ENCODE peak calls at places on chromosomes 5 and 9, in ten cellular contexts. One of them, this sample, is unnamed.

GRCh38 chr9:111068816-111069215 is 30.5 kb upstream of the LPAR1 start:
- DNase-seq in NCI-H82: no peak
- DNase-seq in hippocampal formation: no peak
- DNase-seq in C1 segment of cervical spinal cord: no peak
- DNase-seq in GM19239: no peak
- DNase-seq in uterus: no peak
- DNase-seq in ACHN: no peak
- DNase-seq in A172: no peak
- DNase-seq in naive thymus-derived CD4-positive, alpha-beta T cell: no peak
- DNase-seq in fibroblast of the aortic adventitia: peak; percentile 73
- DNase-seq in this sample: no peak

GRCh38 chr5:145701404-145701803 is 133.7 kb downstream of the PRELID2 start:
- DNase-seq in GM19239: no peak
- DNase-seq in A172: no peak
- DNase-seq in NCI-H82: no peak
- DNase-seq in fibroblast of the aortic adventitia: no peak
- DNase-seq in naive thymus-derived CD4-positive, alpha-beta T cell: no peak
- DNase-seq in C1 segment of cervical spinal cord: no peak
- DNase-seq in hippocampal formation: no peak
- DNase-seq in ACHN: no peak
- DNase-seq in uterus: no peak
- DNase-seq in this sample: no peak

GRCh38 chr9:86601697-86602096 is 247.5 kb upstream of the TUT7 start:
- DNase-seq in A172: no peak
- DNase-seq in hippocampal formation: no peak
- DNase-seq in uterus: no peak
- DNase-seq in C1 segment of cervical spinal cord: no peak
- DNase-seq in ACHN: no peak
- DNase-seq in naive thymus-derived CD4-positive, alpha-beta T cell: no peak
- DNase-seq in GM19239: no peak
- DNase-seq in NCI-H82: no peak
- DNase-seq in fibroblast of the aortic adventitia: no peak
- DNase-seq in this sample: peak; percentile 12

GRCh38 chr5:76942581-76942980 is 10.3 kb upstream of the CRHBP start:
- DNase-seq in uterus: no peak
- DNase-seq in GM19239: no peak
- DNase-seq in naive thymus-derived CD4-positive, alpha-beta T cell: no peak
- DNase-seq in NCI-H82: no peak
- DNase-seq in ACHN: no peak
- DNase-seq in fibroblast of the aortic adventitia: no peak
- DNase-seq in hippocampal formation: no peak
- DNase-seq in A172: peak; percentile 67
- DNase-seq in C1 segment of cervical spinal cord: no peak
- DNase-seq in this sample: no peak

GRCh38 chr9:116592926-116593325 is 94.2 kb upstream of the TRIM32 start:
- DNase-seq in C1 segment of cervical spinal cord: no peak
- DNase-seq in A172: no peak
- DNase-seq in ACHN: no peak
- DNase-seq in GM19239: no peak
- DNase-seq in naive thymus-derived CD4-positive, alpha-beta T cell: no peak
- DNase-seq in uterus: no peak
- DNase-seq in NCI-H82: no peak
- DNase-seq in hippocampal formation: no peak
- DNase-seq in fibroblast of the aortic adventitia: peak; percentile 88
- DNase-seq in this sample: no peak

GRCh38 chr9:83066771-83067170 is 3.8 kb upstream of the RASEF start:
- DNase-seq in naive thymus-derived CD4-positive, alpha-beta T cell: no peak
- DNase-seq in GM19239: no peak
- DNase-seq in hippocampal formation: no peak
- DNase-seq in C1 segment of cervical spinal cord: no peak
- DNase-seq in ACHN: peak; percentile 81
- DNase-seq in uterus: no peak
- DNase-seq in fibroblast of the aortic adventitia: peak; percentile 86
- DNase-seq in NCI-H82: no peak
- DNase-seq in A172: peak; percentile 80
- DNase-seq in this sample: no peak

GRCh38 chr5:4584982-4585381 is 555.1 kb upstream of the ADAMTS16 start:
- DNase-seq in fibroblast of the aortic adventitia: peak; percentile 88
- DNase-seq in C1 segment of cervical spinal cord: no peak
- DNase-seq in hippocampal formation: no peak
- DNase-seq in ACHN: peak; percentile 12
- DNase-seq in uterus: no peak
- DNase-seq in A172: peak; percentile 72
- DNase-seq in naive thymus-derived CD4-positive, alpha-beta T cell: no peak
- DNase-seq in GM19239: no peak
- DNase-seq in NCI-H82: no peak
- DNase-seq in this sample: no peak

GRCh38 chr5:7908317-7908716 is 39.4 kb downstream of the MTRR start:
- DNase-seq in NCI-H82: no peak
- DNase-seq in naive thymus-derived CD4-positive, alpha-beta T cell: no peak
- DNase-seq in uterus: no peak
- DNase-seq in A172: no peak
- DNase-seq in hippocampal formation: no peak
- DNase-seq in fibroblast of the aortic adventitia: no peak
- DNase-seq in GM19239: no peak
- DNase-seq in C1 segment of cervical spinal cord: no peak
- DNase-seq in ACHN: no peak
- DNase-seq in this sample: no peak

GRCh38 chr5:93582677-93583524 is at the start of gene NR2F1:
- DNase-seq in uterus: peak; percentile 95
- DNase-seq in GM19239: no peak
- DNase-seq in fibroblast of the aortic adventitia: peak; percentile 97
- DNase-seq in A172: peak; percentile 91
- DNase-seq in naive thymus-derived CD4-positive, alpha-beta T cell: no peak
- DNase-seq in NCI-H82: peak; percentile 84
- DNase-seq in hippocampal formation: peak; percentile 69
- DNase-seq in C1 segment of cervical spinal cord: no peak
- DNase-seq in ACHN: peak; percentile 55
- DNase-seq in this sample: peak; percentile 90

GRCh38 chr5:112918679-112919078 is 3.3 kb downstream of the REEP5 start:
- DNase-seq in naive thymus-derived CD4-positive, alpha-beta T cell: no peak
- DNase-seq in ACHN: peak; percentile 42
- DNase-seq in C1 segment of cervical spinal cord: no peak
- DNase-seq in NCI-H82: no peak
- DNase-seq in GM19239: no peak
- DNase-seq in hippocampal formation: no peak
- DNase-seq in A172: no peak
- DNase-seq in uterus: no peak
- DNase-seq in fibroblast of the aortic adventitia: no peak
- DNase-seq in this sample: no peak

GRCh38 chr5:88964831-88965230 is 81.8 kb upstream of the MEF2C start:
- DNase-seq in fibroblast of the aortic adventitia: no peak
- DNase-seq in uterus: no peak
- DNase-seq in NCI-H82: no peak
- DNase-seq in A172: no peak
- DNase-seq in C1 segment of cervical spinal cord: no peak
- DNase-seq in ACHN: no peak
- DNase-seq in hippocampal formation: no peak
- DNase-seq in naive thymus-derived CD4-positive, alpha-beta T cell: no peak
- DNase-seq in GM19239: no peak
- DNase-seq in this sample: no peak

GRCh38 chr9:14358523-14358922 is 44.6 kb upstream of the NFIB start:
- DNase-seq in GM19239: no peak
- DNase-seq in hippocampal formation: no peak
- DNase-seq in naive thymus-derived CD4-positive, alpha-beta T cell: no peak
- DNase-seq in fibroblast of the aortic adventitia: peak; percentile 41
- DNase-seq in uterus: no peak
- DNase-seq in ACHN: peak; percentile 42
- DNase-seq in A172: peak; percentile 48
- DNase-seq in C1 segment of cervical spinal cord: no peak
- DNase-seq in NCI-H82: no peak
- DNase-seq in this sample: no peak

GRCh38 chr9:123401879-123402513 is 46.0 kb downstream of the CRB2 start:
- DNase-seq in fibroblast of the aortic adventitia: peak; percentile 56
- DNase-seq in A172: peak; percentile 49
- DNase-seq in hippocampal formation: peak; percentile 55
- DNase-seq in NCI-H82: peak; percentile 75
- DNase-seq in GM19239: peak; percentile 57
- DNase-seq in ACHN: peak; percentile 42
- DNase-seq in C1 segment of cervical spinal cord: no peak
- DNase-seq in naive thymus-derived CD4-positive, alpha-beta T cell: no peak
- DNase-seq in uterus: no peak
- DNase-seq in this sample: peak; percentile 67

GRCh38 chr9:133461975-133462374 is 2.2 kb downstream of the CACFD1 start:
- DNase-seq in naive thymus-derived CD4-positive, alpha-beta T cell: no peak
- DNase-seq in uterus: no peak
- DNase-seq in NCI-H82: no peak
- DNase-seq in C1 segment of cervical spinal cord: no peak
- DNase-seq in ACHN: no peak
- DNase-seq in fibroblast of the aortic adventitia: no peak
- DNase-seq in hippocampal formation: no peak
- DNase-seq in GM19239: no peak
- DNase-seq in A172: no peak
- DNase-seq in this sample: no peak

GRCh38 chr5:131082034-131082550 is 83.0 kb downstream of the HINT1 start:
- DNase-seq in C1 segment of cervical spinal cord: no peak
- DNase-seq in GM19239: no peak
- DNase-seq in fibroblast of the aortic adventitia: no peak
- DNase-seq in hippocampal formation: no peak
- DNase-seq in NCI-H82: no peak
- DNase-seq in naive thymus-derived CD4-positive, alpha-beta T cell: no peak
- DNase-seq in ACHN: no peak
- DNase-seq in A172: no peak
- DNase-seq in uterus: no peak
- DNase-seq in this sample: no peak

GRCh38 chr9:37952731-37953130 is 48.8 kb upstream of the SLC25A51 start:
- DNase-seq in hippocampal formation: no peak
- DNase-seq in ACHN: no peak
- DNase-seq in fibroblast of the aortic adventitia: peak; percentile 60
- DNase-seq in GM19239: no peak
- DNase-seq in C1 segment of cervical spinal cord: no peak
- DNase-seq in A172: peak; percentile 83
- DNase-seq in uterus: peak; percentile 68
- DNase-seq in naive thymus-derived CD4-positive, alpha-beta T cell: no peak
- DNase-seq in NCI-H82: no peak
- DNase-seq in this sample: no peak

GRCh38 chr5:43635374-43635773 is 32.4 kb downstream of the NNT start:
- DNase-seq in naive thymus-derived CD4-positive, alpha-beta T cell: no peak
- DNase-seq in C1 segment of cervical spinal cord: no peak
- DNase-seq in hippocampal formation: no peak
- DNase-seq in uterus: no peak
- DNase-seq in fibroblast of the aortic adventitia: no peak
- DNase-seq in A172: peak; percentile 28
- DNase-seq in ACHN: no peak
- DNase-seq in NCI-H82: no peak
- DNase-seq in GM19239: no peak
- DNase-seq in this sample: no peak

GRCh38 chr9:8241201-8241600 is 441.6 kb upstream of the DMAC1 start:
- DNase-seq in uterus: no peak
- DNase-seq in fibroblast of the aortic adventitia: no peak
- DNase-seq in C1 segment of cervical spinal cord: no peak
- DNase-seq in naive thymus-derived CD4-positive, alpha-beta T cell: no peak
- DNase-seq in NCI-H82: peak; percentile 25
- DNase-seq in GM19239: no peak
- DNase-seq in ACHN: no peak
- DNase-seq in A172: no peak
- DNase-seq in hippocampal formation: no peak
- DNase-seq in this sample: no peak

GRCh38 chr5:137734962-137735530 is 843 bp downstream of the KLHL3 start:
- DNase-seq in NCI-H82: peak; percentile 66
- DNase-seq in naive thymus-derived CD4-positive, alpha-beta T cell: no peak
- DNase-seq in GM19239: no peak
- DNase-seq in uterus: peak; percentile 27
- DNase-seq in C1 segment of cervical spinal cord: no peak
- DNase-seq in fibroblast of the aortic adventitia: peak; percentile 43
- DNase-seq in A172: no peak
- DNase-seq in ACHN: peak; percentile 39
- DNase-seq in hippocampal formation: no peak
- DNase-seq in this sample: peak; percentile 63

GRCh38 chr9:110069326-110070248 is 138.4 kb downstream of the C9orf152 start:
- DNase-seq in fibroblast of the aortic adventitia: peak; percentile 96
- DNase-seq in naive thymus-derived CD4-positive, alpha-beta T cell: no peak
- DNase-seq in A172: peak; percentile 99
- DNase-seq in uterus: peak; percentile 66
- DNase-seq in NCI-H82: no peak
- DNase-seq in C1 segment of cervical spinal cord: no peak
- DNase-seq in ACHN: peak; percentile 79
- DNase-seq in hippocampal formation: no peak
- DNase-seq in GM19239: no peak
- DNase-seq in this sample: no peak

GRCh38 chr9:124045076-124045829 is 33.7 kb downstream of the LHX2 start:
- DNase-seq in C1 segment of cervical spinal cord: no peak
- DNase-seq in fibroblast of the aortic adventitia: peak; percentile 40
- DNase-seq in A172: no peak
- DNase-seq in uterus: peak; percentile 47
- DNase-seq in naive thymus-derived CD4-positive, alpha-beta T cell: no peak
- DNase-seq in GM19239: no peak
- DNase-seq in ACHN: no peak
- DNase-seq in NCI-H82: no peak
- DNase-seq in hippocampal formation: no peak
- DNase-seq in this sample: peak; percentile 56

GRCh38 chr5:40291338-40291737 is 388.4 kb upstream of the PTGER4 start:
- DNase-seq in ACHN: no peak
- DNase-seq in GM19239: no peak
- DNase-seq in C1 segment of cervical spinal cord: no peak
- DNase-seq in naive thymus-derived CD4-positive, alpha-beta T cell: no peak
- DNase-seq in A172: peak; percentile 81
- DNase-seq in fibroblast of the aortic adventitia: peak; percentile 69
- DNase-seq in hippocampal formation: no peak
- DNase-seq in uterus: no peak
- DNase-seq in NCI-H82: no peak
- DNase-seq in this sample: no peak

GRCh38 chr9:78874056-78874455 is 577.1 kb downstream of the PSAT1 start:
- DNase-seq in uterus: no peak
- DNase-seq in NCI-H82: no peak
- DNase-seq in ACHN: no peak
- DNase-seq in A172: no peak
- DNase-seq in GM19239: no peak
- DNase-seq in naive thymus-derived CD4-positive, alpha-beta T cell: no peak
- DNase-seq in hippocampal formation: no peak
- DNase-seq in C1 segment of cervical spinal cord: no peak
- DNase-seq in fibroblast of the aortic adventitia: no peak
- DNase-seq in this sample: no peak

GRCh38 chr5:179495906-179496455 is 54.4 kb upstream of the RUFY1 start:
- DNase-seq in GM19239: no peak
- DNase-seq in hippocampal formation: no peak
- DNase-seq in ACHN: no peak
- DNase-seq in NCI-H82: peak; percentile 28
- DNase-seq in C1 segment of cervical spinal cord: no peak
- DNase-seq in A172: no peak
- DNase-seq in uterus: no peak
- DNase-seq in fibroblast of the aortic adventitia: no peak
- DNase-seq in naive thymus-derived CD4-positive, alpha-beta T cell: no peak
- DNase-seq in this sample: no peak

GRCh38 chr5:146283344-146283761 is 55.3 kb upstream of the POU4F3 start:
- DNase-seq in naive thymus-derived CD4-positive, alpha-beta T cell: no peak
- DNase-seq in C1 segment of cervical spinal cord: no peak
- DNase-seq in A172: peak; percentile 99
- DNase-seq in uterus: no peak
- DNase-seq in GM19239: no peak
- DNase-seq in hippocampal formation: no peak
- DNase-seq in fibroblast of the aortic adventitia: peak; percentile 78
- DNase-seq in ACHN: peak; percentile 94
- DNase-seq in NCI-H82: no peak
- DNase-seq in this sample: peak; percentile 6

GRCh38 chr9:135098400-135099105 is 11.1 kb downstream of the OLFM1 start:
- DNase-seq in fibroblast of the aortic adventitia: peak; percentile 2
- DNase-seq in hippocampal formation: no peak
- DNase-seq in C1 segment of cervical spinal cord: no peak
- DNase-seq in GM19239: no peak
- DNase-seq in ACHN: peak; percentile 28
- DNase-seq in NCI-H82: peak; percentile 75
- DNase-seq in naive thymus-derived CD4-positive, alpha-beta T cell: no peak
- DNase-seq in A172: peak; percentile 18
- DNase-seq in uterus: no peak
- DNase-seq in this sample: peak; percentile 87

GRCh38 chr5:54049963-54050362 is 260.4 kb downstream of the ARL15 start:
- DNase-seq in A172: peak; percentile 58
- DNase-seq in uterus: no peak
- DNase-seq in ACHN: no peak
- DNase-seq in NCI-H82: no peak
- DNase-seq in fibroblast of the aortic adventitia: peak; percentile 76
- DNase-seq in C1 segment of cervical spinal cord: no peak
- DNase-seq in hippocampal formation: no peak
- DNase-seq in GM19239: no peak
- DNase-seq in naive thymus-derived CD4-positive, alpha-beta T cell: no peak
- DNase-seq in this sample: no peak

GRCh38 chr5:131171276-131171815 is 602 bp downstream of the LYRM7 start:
- DNase-seq in GM19239: no peak
- DNase-seq in uterus: no peak
- DNase-seq in C1 segment of cervical spinal cord: no peak
- DNase-seq in naive thymus-derived CD4-positive, alpha-beta T cell: no peak
- DNase-seq in A172: peak; percentile 3
- DNase-seq in ACHN: peak; percentile 3
- DNase-seq in hippocampal formation: no peak
- DNase-seq in NCI-H82: peak; percentile 35
- DNase-seq in fibroblast of the aortic adventitia: no peak
- DNase-seq in this sample: no peak

This sample was measured in ELF-1.